ENCODE peak calls at places on chromosomes 13 and 19, in five cellular contexts. V is psoas muscle, B is putamen, O is mucosa of descending colon, I is glomerular endothelial cell. W is an unnamed sample.

GRCh38 chr19:17753976-17754375 is 2.7 kb downstream of the FCHO1 start:
- DNase-seq in B (peak; percentile 89), O (no peak), V (no peak), I (no peak), W (no peak)

GRCh38 chr13:101219609-101220265 is 196.6 kb downstream of the NALCN start:
- DNase-seq in I (no peak), V (no peak), B (no peak), O (no peak), W (no peak)

GRCh38 chr13:110920038-110920437 is 5.2 kb upstream of the ANKRD10 start:
- DNase-seq in O (no peak), B (no peak), V (peak; percentile 53), I (no peak), W (no peak)

GRCh38 chr19:51710163-51710562 is 13.6 kb downstream of the HAS1 start:
- DNase-seq in O (no peak), V (no peak), I (no peak), B (no peak), W (peak; percentile 42)

GRCh38 chr19:13537454-13537853 is 31.2 kb upstream of the CACNA1A start:
- DNase-seq in O (no peak), I (no peak), V (no peak), B (no peak), W (no peak)

GRCh38 chr19:37506387-37507166 is at the start of gene ZNF793:
- DNase-seq in V (peak; percentile 78), I (no peak), B (peak; percentile 90), O (peak; percentile 84), W (peak; percentile 50)

GRCh38 chr19:54795763-54796162 is 7.6 kb upstream of the KIR2DL4 start:
- DNase-seq in I (no peak), O (no peak), V (no peak), B (no peak), W (no peak)

GRCh38 chr19:53158119-53158656 is 665 bp downstream of the ZNF347 start:
- DNase-seq in I (no peak), V (peak; percentile 63), O (peak; percentile 58), B (peak; percentile 25), W (peak; percentile 14)

GRCh38 chr19:35207391-35207871 is 21.1 kb downstream of the FAM187B start:
- DNase-seq in I (no peak), B (no peak), O (no peak), V (no peak), W (no peak)

GRCh38 chr19:36635342-36635741 is 30.2 kb downstream of the ZNF382 start:
- DNase-seq in I (no peak), V (no peak), O (no peak), B (no peak), W (no peak)

GRCh38 chr13:100958859-100959258 is 284.3 kb upstream of the TMTC4 start:
- DNase-seq in V (no peak), B (no peak), O (no peak), I (no peak), W (no peak)

GRCh38 chr13:69856331-69856730 is 251.3 kb upstream of the ATXN8OS start:
- DNase-seq in I (peak; percentile 22), V (no peak), B (no peak), O (no peak), W (no peak)

GRCh38 chr19:6267552-6268381 is 12.0 kb downstream of the MLLT1 start:
- DNase-seq in V (no peak), B (no peak), O (no peak), I (no peak), W (no peak)

GRCh38 chr13:79581870-79582315 is 100.9 kb downstream of the NDFIP2 start:
- DNase-seq in V (peak; percentile 64), B (peak; percentile 26), O (peak; percentile 37), I (no peak), W (peak; percentile 76)

GRCh38 chr19:3851254-3852176 is 17.3 kb downstream of the ZFR2 start:
- DNase-seq in B (no peak), O (no peak), I (no peak), V (no peak), W (peak; percentile 6)

GRCh38 chr19:49543032-49543431 is 15.2 kb downstream of the RCN3 start:
- DNase-seq in B (no peak), I (no peak), V (no peak), O (no peak), W (no peak)

GRCh38 chr13:33676045-33676699 is 141.8 kb upstream of the RFC3 start:
- DNase-seq in B (no peak), O (no peak), V (no peak), I (no peak), W (peak; percentile 14)

GRCh38 chr13:80363890-80364503 is 23.1 kb upstream of the SPRY2 start:
- DNase-seq in O (no peak), I (no peak), B (peak; percentile 22), V (no peak), W (peak; percentile 26)

GRCh38 chr19:1102407-1103106 is 1.2 kb upstream of the GPX4 start:
- DNase-seq in I (peak; percentile 82), B (no peak), V (no peak), O (no peak), W (peak; percentile 99)

GRCh38 chr19:17136026-17136425 is 60.4 kb downstream of the MYO9B start:
- DNase-seq in B (no peak), I (no peak), V (no peak), O (no peak), W (no peak)

GRCh38 chr13:32674503-32674902 is 88.3 kb downstream of the PDS5B start:
- DNase-seq in V (no peak), B (no peak), I (no peak), O (no peak), W (no peak)

GRCh38 chr13:23348270-23349126 is 85.0 kb downstream of the SACS start:
- DNase-seq in O (no peak), B (peak; percentile 46), V (no peak), I (no peak), W (peak; percentile 59)

GRCh38 chr13:50701469-50701868 is 142.0 kb downstream of the DLEU7 start:
- DNase-seq in I (no peak), V (no peak), O (no peak), B (no peak), W (no peak)

GRCh38 chr19:35294859-35295258 is 2.9 kb downstream of the MAG start:
- DNase-seq in B (no peak), I (no peak), V (no peak), O (no peak), W (peak; percentile 13)

GRCh38 chr13:50393641-50394040 is 378.4 kb downstream of the KCNRG start:
- DNase-seq in I (no peak), O (no peak), V (no peak), B (no peak), W (peak; percentile 22)

GRCh38 chr19:58519087-58519354 is 589 bp downstream of the ZBTB45 start:
- DNase-seq in V (peak; percentile 82), B (peak; percentile 50), I (no peak), O (peak; percentile 74), W (peak; percentile 88)

W was measured in foreskin fibroblast.